ENCODE peak calls at places on chromosomes 4 and X, in four cellular contexts. P is sigmoid colon, M is ovary, Y is K562. I is an unnamed sample. For H3K36me3, the result is how much of the 10 kb centered on the place peaks cover.

GRCh38 chrX:153634236-153634635 is 12.8 kb upstream of the DUSP9 start:
- DNase-seq in M (no peak), P (peak), Y (no peak), I (no peak)

GRCh38 chr4:19739101-19739651 is 512.5 kb upstream of the SLIT2 start:
- DNase-seq in Y (no peak), M (no peak), P (no peak), I (no peak)

GRCh38 chr4:82372502-82372873 is 1.3 kb downstream of the HNRNPD start:
- DNase-seq in M (no peak), Y (peak), P (peak), I (peak)

GRCh38 chr4:170091069-170091696 is 1.4 kb upstream of the AADAT start:
- DNase-seq in M (no peak), P (no peak), Y (no peak), I (peak)

GRCh38 chrX:137926090-137926489 is 360.2 kb downstream of the ZIC3 start:
- DNase-seq in Y (no peak), M (no peak), P (no peak), I (no peak)

GRCh38 chr4:9999956-10000551 is 21.2 kb downstream of the SLC2A9 start:
- DNase-seq in Y (no peak), M (no peak), P (no peak), I (no peak)

GRCh38 chrX:110210417-110211139 is 107.3 kb downstream of the AMMECR1 start:
- DNase-seq in Y (no peak), P (no peak), M (no peak), I (no peak)

GRCh38 chr4:83010111-83010521 is 507 bp downstream of the LIN54 start:
- DNase-seq in Y (no peak), M (no peak), P (no peak), I (no peak)

GRCh38 chr4:154739111-154739510 is 4.7 kb upstream of the LRAT start:
- DNase-seq in Y (no peak), M (no peak), P (no peak), I (no peak)

GRCh38 chr4:114038762-114039392 is 59.4 kb upstream of the ARSJ start:
- DNase-seq in M (no peak), P (no peak), Y (no peak), I (no peak)

GRCh38 chr4:156255608-156256007 is 301.9 kb upstream of the CTSO start:
- DNase-seq in Y (no peak), M (no peak), P (no peak), I (no peak)

GRCh38 chr4:163263601-163264000 is 68.8 kb downstream of the NPY1R start:
- DNase-seq in P (no peak), Y (no peak), M (no peak), I (no peak)

GRCh38 chr4:9898596-9899345 is 117.3 kb downstream of the DRD5 start:
- DNase-seq in Y (no peak), M (no peak), P (no peak), I (peak)

GRCh38 chr4:17142232-17142711 is 243.8 kb upstream of the LDB2 start:
- DNase-seq in Y (no peak), M (no peak), P (no peak), I (no peak)

GRCh38 chr4:8322794-8323704 is 53.5 kb downstream of the HTRA3 start:
- DNase-seq in Y (no peak), M (no peak), P (peak), I (no peak)

GRCh38 chr4:20901851-20902250 is 201.6 kb downstream of the PACRGL start:
- DNase-seq in Y (no peak), P (no peak), M (no peak), I (no peak)

GRCh38 chr4:184347251-184348239 is 126.8 kb downstream of the IRF2 start:
- DNase-seq in P (peak), M (no peak), Y (peak), I (no peak)

GRCh38 chrX:73215263-73215662 is 612 bp upstream of the NAP1L2 start:
- DNase-seq in Y (no peak), M (no peak), P (no peak), I (no peak)

GRCh38 chr4:576991-577498 is 950 bp upstream of the TMEM271 start:
- DNase-seq in M (no peak), Y (no peak), P (no peak), I (peak)

GRCh38 chr4:59002148-59002547 is 1892.0 kb upstream of the IGFBP7 start:
- DNase-seq in M (no peak), P (no peak), Y (no peak), I (no peak)

GRCh38 chr4:47482326-47482725 is 2.7 kb upstream of the ATP10D start:
- DNase-seq in P (no peak), Y (no peak), M (no peak), I (no peak)

GRCh38 chr4:98659741-98660507 is 1.5 kb upstream of the TSPAN5 start:
- DNase-seq in Y (no peak), P (no peak), M (no peak), I (no peak)

GRCh38 chr4:73606465-73606974 is 13.7 kb downstream of the RASSF6 start:
- DNase-seq in M (no peak), Y (no peak), P (no peak), I (no peak)

GRCh38 chrX:129622757-129623301 is 31.9 kb downstream of the APLN start:
- DNase-seq in Y (no peak), M (no peak), P (peak), I (no peak)

GRCh38 chrX:66579219-66579618 is 59.7 kb downstream of the EDA2R start:
- DNase-seq in P (no peak), M (no peak), Y (no peak), I (no peak)
- TF ChIP-seq EP300 in P (no peak), M (no peak), Y (no peak), I (no peak)

GRCh38 chr4:6605605-6606004 is 30.6 kb downstream of the MAN2B2 start:
- DNase-seq in M (no peak), Y (no peak), P (no peak), I (no peak)

GRCh38 chr4:6603128-6603527 is 28.1 kb downstream of the MAN2B2 start:
- DNase-seq in P (no peak), M (no peak), Y (no peak), I (no peak)

GRCh38 chr4:6605114-6605513 is 30.1 kb downstream of the MAN2B2 start:
- DNase-seq in P (no peak), Y (no peak), M (no peak), I (no peak)

GRCh38 chr4:6601661-6602250 is 26.8 kb downstream of the MAN2B2 start:
- DNase-seq in P (no peak), M (no peak), Y (no peak), I (no peak)

DNA sequence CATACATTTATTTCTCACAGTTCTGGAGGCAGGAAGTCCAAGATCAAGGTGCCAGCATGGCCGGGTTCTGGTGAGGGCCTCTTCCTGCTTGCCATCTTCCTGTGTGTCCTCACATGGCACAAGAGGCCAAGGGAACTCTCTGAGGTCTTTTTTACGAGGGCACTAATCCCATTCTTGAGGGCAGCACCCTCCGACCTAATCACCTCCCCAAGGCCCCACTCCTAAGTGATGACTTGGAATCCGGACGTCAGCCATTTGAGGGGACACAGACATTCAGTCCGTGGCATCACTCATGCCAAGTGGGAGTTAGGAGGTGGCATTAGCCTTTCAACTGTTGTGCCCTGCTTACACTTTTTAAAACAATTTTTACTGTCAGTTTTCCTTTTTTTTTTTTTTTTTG is 27.3 kb downstream of the MAN2B2 start:
- DNase-seq in Y (no peak), P (no peak), M (no peak), I (no peak)
- H3K36me3 ChIP-seq in Y (under half), P (under half), M (under half), I (half or more)

GRCh38 chr4:127880764-127881564 is at the start of gene PLK4:
- DNase-seq in M (peak), P (peak), Y (peak), I (peak)
- TF ChIP-seq POLR2A in M (no peak), P (no peak), Y (peak), I (no peak)

GRCh38 chr4:88591787-88592599 is at the start of gene HERC3:
- DNase-seq in Y (peak), M (peak), P (peak), I (peak)
- TF ChIP-seq EP300 in Y (no peak), M (no peak), P (no peak), I (no peak)

GRCh38 chr4:152389359-152389758 is 146.5 kb downstream of the FBXW7 start:
- DNase-seq in M (no peak), Y (no peak), P (no peak), I (no peak)
- H3K36me3 ChIP-seq in M (under half), Y (under half), P (under half), I (under half)

DNA sequence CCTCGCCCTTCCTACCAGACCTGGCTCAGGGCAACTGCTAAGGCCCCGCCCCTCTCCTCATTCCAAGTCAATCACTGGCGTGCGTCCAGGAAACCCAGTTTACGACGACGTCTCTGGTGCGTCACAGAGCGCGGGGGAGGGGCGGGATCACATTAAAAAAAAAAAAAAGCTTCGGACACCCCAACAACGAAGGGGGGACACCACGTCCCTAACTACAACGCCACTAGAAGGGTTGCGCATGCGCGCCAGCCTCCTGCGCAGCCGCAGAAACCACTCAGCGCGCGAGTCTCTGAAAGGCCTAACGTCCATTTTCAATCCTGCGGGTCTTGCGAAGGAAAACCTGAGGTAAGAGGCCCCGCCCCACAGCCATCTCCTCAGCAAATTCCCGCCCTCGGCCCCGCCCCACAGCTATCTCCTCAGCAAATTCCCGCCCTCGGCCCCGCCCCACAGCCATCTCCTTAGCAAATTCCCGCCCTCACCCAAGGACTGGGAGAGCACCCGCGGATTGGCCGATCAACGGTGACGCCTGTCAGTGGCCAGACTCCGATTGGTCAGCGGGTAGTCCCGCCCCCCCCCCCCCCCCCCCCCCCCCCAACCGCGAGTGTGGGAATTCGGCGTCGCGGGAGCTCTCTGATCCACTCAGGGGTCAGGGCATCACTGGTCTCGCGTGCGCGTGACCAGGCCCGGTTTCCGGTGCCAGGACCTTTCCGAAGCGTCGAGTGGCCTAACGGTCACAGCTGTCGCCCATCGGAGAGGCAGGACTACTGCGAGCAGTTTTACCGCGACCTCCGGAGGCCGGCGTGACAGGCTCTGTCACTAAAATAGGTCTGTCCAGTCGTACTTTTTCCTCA is at the start of gene SCML1:
- DNase-seq in M (peak), Y (peak), P (peak), I (peak)
- TF ChIP-seq POLR2A in M (peak), Y (no peak), P (peak), I (peak)

I was measured in upper lobe of left lung.